ENCODE peak calls at places on chromosomes 4 and X, in six cellular contexts. One of them, this sample, is unnamed.

GRCh38 chr4:12140864-12141263 is 712.2 kb upstream of the HS3ST1 start:
- DNase-seq in stimulated activated CD4-positive, alpha-beta T cell treated with anti-CD3 and anti-CD28 coated beads, Interleukin-15, amount 100 ng/mL, for 24 hours: no peak
- DNase-seq in left kidney: no peak
- DNase-seq in AG10803: no peak
- DNase-seq in AG08395: no peak
- DNase-seq in RWPE1: no peak
- DNase-seq in this sample: no peak

GRCh38 chrX:39840141-39841126 is 257.3 kb downstream of the BCOR start:
- DNase-seq in AG08395: no peak
- DNase-seq in RWPE1: no peak
- DNase-seq in stimulated activated CD4-positive, alpha-beta T cell treated with anti-CD3 and anti-CD28 coated beads, Interleukin-15, amount 100 ng/mL, for 24 hours: no peak
- DNase-seq in AG10803: no peak
- DNase-seq in left kidney: no peak
- DNase-seq in this sample: no peak

GRCh38 chr4:23374280-23374679 is 515.6 kb downstream of the PPARGC1A start:
- DNase-seq in RWPE1: no peak
- DNase-seq in stimulated activated CD4-positive, alpha-beta T cell treated with anti-CD3 and anti-CD28 coated beads, Interleukin-15, amount 100 ng/mL, for 24 hours: no peak
- DNase-seq in AG08395: no peak
- DNase-seq in AG10803: no peak
- DNase-seq in left kidney: peak
- DNase-seq in this sample: no peak

GRCh38 chr4:118772149-118773081 is 63.5 kb downstream of the SEC24D start:
- DNase-seq in AG10803: peak
- DNase-seq in RWPE1: peak
- DNase-seq in left kidney: peak
- DNase-seq in AG08395: peak
- DNase-seq in stimulated activated CD4-positive, alpha-beta T cell treated with anti-CD3 and anti-CD28 coated beads, Interleukin-15, amount 100 ng/mL, for 24 hours: no peak
- DNase-seq in this sample: peak

GRCh38 chr4:40196724-40197281 is at the start of gene RHOH:
- DNase-seq in AG08395: no peak
- DNase-seq in AG10803: no peak
- DNase-seq in left kidney: peak
- DNase-seq in RWPE1: no peak
- DNase-seq in stimulated activated CD4-positive, alpha-beta T cell treated with anti-CD3 and anti-CD28 coated beads, Interleukin-15, amount 100 ng/mL, for 24 hours: peak
- DNase-seq in this sample: no peak

GRCh38 chr4:8914461-8915171 is 43.0 kb upstream of the HMX1 start:
- DNase-seq in AG10803: no peak
- DNase-seq in RWPE1: no peak
- DNase-seq in stimulated activated CD4-positive, alpha-beta T cell treated with anti-CD3 and anti-CD28 coated beads, Interleukin-15, amount 100 ng/mL, for 24 hours: no peak
- DNase-seq in left kidney: no peak
- DNase-seq in AG08395: no peak
- DNase-seq in this sample: peak

GRCh38 chrX:124086411-124086810 is 124.9 kb downstream of the STAG2 start:
- DNase-seq in AG08395: no peak
- DNase-seq in RWPE1: no peak
- DNase-seq in left kidney: no peak
- DNase-seq in AG10803: no peak
- DNase-seq in stimulated activated CD4-positive, alpha-beta T cell treated with anti-CD3 and anti-CD28 coated beads, Interleukin-15, amount 100 ng/mL, for 24 hours: peak
- DNase-seq in this sample: no peak

GRCh38 chrX:39752820-39753219 is 344.9 kb downstream of the BCOR start:
- DNase-seq in AG08395: no peak
- DNase-seq in left kidney: no peak
- DNase-seq in RWPE1: no peak
- DNase-seq in stimulated activated CD4-positive, alpha-beta T cell treated with anti-CD3 and anti-CD28 coated beads, Interleukin-15, amount 100 ng/mL, for 24 hours: no peak
- DNase-seq in AG10803: no peak
- DNase-seq in this sample: no peak

GRCh38 chr4:80215449-80216052 is 18.2 kb downstream of the PRDM8 start:
- DNase-seq in RWPE1: no peak
- DNase-seq in AG10803: peak
- DNase-seq in AG08395: peak
- DNase-seq in stimulated activated CD4-positive, alpha-beta T cell treated with anti-CD3 and anti-CD28 coated beads, Interleukin-15, amount 100 ng/mL, for 24 hours: no peak
- DNase-seq in left kidney: peak
- DNase-seq in this sample: peak

GRCh38 chr4:159086606-159087005 is 16.3 kb upstream of the RAPGEF2 start:
- DNase-seq in RWPE1: no peak
- DNase-seq in stimulated activated CD4-positive, alpha-beta T cell treated with anti-CD3 and anti-CD28 coated beads, Interleukin-15, amount 100 ng/mL, for 24 hours: no peak
- DNase-seq in AG10803: no peak
- DNase-seq in AG08395: no peak
- DNase-seq in left kidney: no peak
- DNase-seq in this sample: no peak

GRCh38 chr4:186144180-186144579 is 39.7 kb downstream of the FAM149A start:
- DNase-seq in AG08395: peak
- DNase-seq in RWPE1: peak
- DNase-seq in stimulated activated CD4-positive, alpha-beta T cell treated with anti-CD3 and anti-CD28 coated beads, Interleukin-15, amount 100 ng/mL, for 24 hours: peak
- DNase-seq in left kidney: peak
- DNase-seq in AG10803: peak
- DNase-seq in this sample: peak

GRCh38 chrX:47380268-47380667 is 9.9 kb downstream of the ZNF157 start:
- DNase-seq in AG08395: no peak
- DNase-seq in left kidney: no peak
- DNase-seq in AG10803: peak
- DNase-seq in RWPE1: no peak
- DNase-seq in stimulated activated CD4-positive, alpha-beta T cell treated with anti-CD3 and anti-CD28 coated beads, Interleukin-15, amount 100 ng/mL, for 24 hours: peak
- DNase-seq in this sample: no peak

GRCh38 chrX:68307767-68308166 is 125.5 kb downstream of the OPHN1 start:
- DNase-seq in AG10803: peak
- DNase-seq in left kidney: no peak
- DNase-seq in stimulated activated CD4-positive, alpha-beta T cell treated with anti-CD3 and anti-CD28 coated beads, Interleukin-15, amount 100 ng/mL, for 24 hours: no peak
- DNase-seq in RWPE1: peak
- DNase-seq in AG08395: peak
- DNase-seq in this sample: peak

GRCh38 chrX:46561931-46562721 is 11.4 kb upstream of the CHST7 start:
- DNase-seq in RWPE1: no peak
- DNase-seq in AG08395: no peak
- DNase-seq in stimulated activated CD4-positive, alpha-beta T cell treated with anti-CD3 and anti-CD28 coated beads, Interleukin-15, amount 100 ng/mL, for 24 hours: no peak
- DNase-seq in left kidney: no peak
- DNase-seq in AG10803: no peak
- DNase-seq in this sample: no peak

GRCh38 chr4:2954358-2955185 is 8.6 kb downstream of the NOP14 start:
- DNase-seq in AG08395: no peak
- DNase-seq in RWPE1: no peak
- DNase-seq in stimulated activated CD4-positive, alpha-beta T cell treated with anti-CD3 and anti-CD28 coated beads, Interleukin-15, amount 100 ng/mL, for 24 hours: peak
- DNase-seq in left kidney: peak
- DNase-seq in AG10803: no peak
- DNase-seq in this sample: no peak

GRCh38 chr4:90950385-90950841 is 823.2 kb downstream of the CCSER1 start:
- DNase-seq in stimulated activated CD4-positive, alpha-beta T cell treated with anti-CD3 and anti-CD28 coated beads, Interleukin-15, amount 100 ng/mL, for 24 hours: no peak
- DNase-seq in AG08395: no peak
- DNase-seq in RWPE1: no peak
- DNase-seq in left kidney: peak
- DNase-seq in AG10803: no peak
- DNase-seq in this sample: no peak

GRCh38 chr4:112807999-112808398 is 171.1 kb downstream of the LARP7 start:
- DNase-seq in left kidney: no peak
- DNase-seq in RWPE1: no peak
- DNase-seq in AG08395: no peak
- DNase-seq in AG10803: peak
- DNase-seq in stimulated activated CD4-positive, alpha-beta T cell treated with anti-CD3 and anti-CD28 coated beads, Interleukin-15, amount 100 ng/mL, for 24 hours: no peak
- DNase-seq in this sample: peak

GRCh38 chrX:133415276-133416105 is at the start of gene GPC4:
- DNase-seq in RWPE1: no peak
- DNase-seq in stimulated activated CD4-positive, alpha-beta T cell treated with anti-CD3 and anti-CD28 coated beads, Interleukin-15, amount 100 ng/mL, for 24 hours: peak
- DNase-seq in left kidney: peak
- DNase-seq in AG08395: peak
- DNase-seq in AG10803: peak
- DNase-seq in this sample: peak

GRCh38 chr4:182145360-182145905 is 97.8 kb upstream of the TENM3 start:
- DNase-seq in stimulated activated CD4-positive, alpha-beta T cell treated with anti-CD3 and anti-CD28 coated beads, Interleukin-15, amount 100 ng/mL, for 24 hours: no peak
- DNase-seq in RWPE1: peak
- DNase-seq in left kidney: no peak
- DNase-seq in AG08395: no peak
- DNase-seq in AG10803: no peak
- DNase-seq in this sample: no peak

GRCh38 chr4:185721190-185721948 is 90.6 kb downstream of the SORBS2 start:
- DNase-seq in stimulated activated CD4-positive, alpha-beta T cell treated with anti-CD3 and anti-CD28 coated beads, Interleukin-15, amount 100 ng/mL, for 24 hours: no peak
- DNase-seq in RWPE1: no peak
- DNase-seq in left kidney: no peak
- DNase-seq in AG10803: peak
- DNase-seq in AG08395: peak
- DNase-seq in this sample: no peak

GRCh38 chr4:147160908-147161513 is 215.3 kb upstream of the TTC29 start:
- DNase-seq in stimulated activated CD4-positive, alpha-beta T cell treated with anti-CD3 and anti-CD28 coated beads, Interleukin-15, amount 100 ng/mL, for 24 hours: no peak
- DNase-seq in AG10803: peak
- DNase-seq in AG08395: peak
- DNase-seq in RWPE1: peak
- DNase-seq in left kidney: peak
- DNase-seq in this sample: peak

GRCh38 chr4:15063341-15063740 is 61.1 kb downstream of the CPEB2 start:
- DNase-seq in stimulated activated CD4-positive, alpha-beta T cell treated with anti-CD3 and anti-CD28 coated beads, Interleukin-15, amount 100 ng/mL, for 24 hours: no peak
- DNase-seq in AG10803: no peak
- DNase-seq in AG08395: no peak
- DNase-seq in left kidney: no peak
- DNase-seq in RWPE1: no peak
- DNase-seq in this sample: no peak